ENCODE peak calls at places on chromosomes 1 and 21, in four cellular contexts. C is fibroblast of lung, Z is GM23248, F is globus pallidus. G is an unnamed sample.

GRCh38 chr1:208538587-208538986 is 294.4 kb upstream of the PLXNA2 start:
- DNase-seq in F (no peak), Z (no peak), C (no peak), G (no peak)

GRCh38 chr1:76807543-76808260 is 59.6 kb upstream of the ST6GALNAC5 start:
- DNase-seq in Z (peak), F (no peak), C (no peak), G (no peak)

GRCh38 chr21:31255036-31255435 is 89.0 kb downstream of the TIAM1 start:
- DNase-seq in Z (no peak), F (no peak), C (no peak), G (no peak)

GRCh38 chr21:35508389-35508888 is 459.3 kb upstream of the RUNX1 start:
- DNase-seq in Z (peak), C (peak), F (peak), G (peak)

GRCh38 chr1:7046314-7046713 is 261.1 kb downstream of the CAMTA1 start:
- DNase-seq in C (peak), F (peak), Z (peak), G (peak)

GRCh38 chr1:24100945-24101737 is 10.8 kb downstream of the MYOM3 start:
- DNase-seq in F (no peak), C (no peak), Z (no peak), G (no peak)

GRCh38 chr1:237838904-237839534 is 51.7 kb downstream of the ZP4 start:
- DNase-seq in C (no peak), Z (no peak), F (no peak), G (no peak)

GRCh38 chr1:70504821-70505193 is 93.7 kb downstream of the CTH start:
- DNase-seq in Z (peak), C (peak), F (no peak), G (no peak)

GRCh38 chr1:94773931-94774422 is 46.2 kb upstream of the SLC44A3 start:
- DNase-seq in F (no peak), Z (peak), C (peak), G (no peak)

GRCh38 chr1:14945132-14946010 is 208.2 kb upstream of the TMEM51 start:
- DNase-seq in C (peak), Z (peak), F (peak), G (peak)

G was measured in HS-27A.